ENCODE peak calls at places on chromosomes 1 and 21, in six cellular contexts. X is Peyer's patch, Y is iris pigment epithelial cell, Q is AG09309, N is T-helper 9 cell, A is retina. Z is an unnamed sample.

GRCh38 chr1:1273152-1273534 is 511 bp downstream of the UBE2J2 start:
- DNase-seq in X (no peak), Y (no peak), Q (no peak), N (no peak), A (no peak), Z (peak)

GRCh38 chr1:227357229-227358078 is 39.2 kb upstream of the CDC42BPA start:
- DNase-seq in X (peak), Y (peak), Q (no peak), N (no peak), A (peak), Z (no peak)

GRCh38 chr1:13543927-13544556 is 30.2 kb upstream of the LRRC38 start:
- DNase-seq in X (no peak), Y (peak), Q (no peak), N (no peak), A (peak), Z (no peak)

GRCh38 chr1:108880850-108881249 is 4.1 kb downstream of the GPSM2 start:
- DNase-seq in X (no peak), Y (peak), Q (no peak), N (no peak), A (no peak), Z (no peak)

GRCh38 chr1:9228589-9228988 is 6.0 kb upstream of the H6PD start:
- DNase-seq in X (no peak), Y (no peak), Q (no peak), N (no peak), A (no peak), Z (no peak)

GRCh38 chr21:44632067-44632466 is 5.1 kb upstream of the KRTAP10-10 start:
- DNase-seq in X (no peak), Y (no peak), Q (no peak), N (no peak), A (no peak), Z (no peak)

GRCh38 chr1:117632269-117633067 is 26.6 kb downstream of the TENT5C start:
- DNase-seq in X (no peak), Y (no peak), Q (no peak), N (no peak), A (no peak), Z (no peak)

GRCh38 chr1:168243636-168244212 is 17.9 kb downstream of the SFT2D2 start:
- DNase-seq in X (no peak), Y (no peak), Q (no peak), N (no peak), A (no peak), Z (no peak)

GRCh38 chr1:59007820-59008598 is 224.2 kb upstream of the JUN start:
- DNase-seq in X (no peak), Y (peak), Q (no peak), N (no peak), A (no peak), Z (no peak)

GRCh38 chr1:214123061-214123784 is 135.4 kb downstream of the PROX1 start:
- DNase-seq in X (no peak), Y (peak), Q (peak), N (no peak), A (peak), Z (peak)

GRCh38 chr1:18899363-18900049 is 2.8 kb downstream of the ALDH4A1 start:
- DNase-seq in X (no peak), Y (no peak), Q (no peak), N (no peak), A (no peak), Z (no peak)

GRCh38 chr1:193662030-193662429 is 475.6 kb upstream of the B3GALT2 start:
- DNase-seq in X (no peak), Y (peak), Q (no peak), N (no peak), A (no peak), Z (no peak)

GRCh38 chr1:30126839-30127238 is 596.5 kb downstream of the MATN1 start:
- DNase-seq in X (no peak), Y (no peak), Q (no peak), N (no peak), A (no peak), Z (no peak)

GRCh38 chr1:156464335-156464734 is 36.2 kb downstream of the MEF2D start:
- DNase-seq in X (no peak), Y (no peak), Q (no peak), N (no peak), A (no peak), Z (no peak)

GRCh38 chr1:208209896-208210589 is 34.1 kb downstream of the PLXNA2 start:
- DNase-seq in X (no peak), Y (no peak), Q (no peak), N (no peak), A (no peak), Z (no peak)

GRCh38 chr1:168422203-168422848 is 121.5 kb downstream of the XCL2 start:
- DNase-seq in X (no peak), Y (no peak), Q (no peak), N (no peak), A (no peak), Z (no peak)

GRCh38 chr1:153688736-153689328 is 10.3 kb downstream of the NPR1 start:
- DNase-seq in X (no peak), Y (no peak), Q (no peak), N (no peak), A (no peak), Z (no peak)

GRCh38 chr1:53111073-53111556 is 31.3 kb downstream of the SLC1A7 start:
- DNase-seq in X (peak), Y (peak), Q (no peak), N (no peak), A (no peak), Z (no peak)

Z was measured in NAMALWA.